ENCODE peak calls at places on chromosomes 5 and 9, in five cellular contexts. One of them, this sample, is unnamed.
A peak's percentile ranks its signal among the peaks of the same experiment; 100 is the strongest.

GRCh38 chr9:26551971-26552370 is 340.6 kb downstream of the CAAP1 start:
- DNase-seq in NT2/D1: no peak
- DNase-seq in stimulated activated CD4-positive, alpha-beta T cell treated with anti-CD3 and anti-CD28 coated beads, Interleukin-2, amount 100 ng/mL, for 24 hours: no peak
- DNase-seq in hippocampal formation: peak; percentile 31
- DNase-seq in iPS-NIHi11: no peak
- DNase-seq in this sample: no peak

GRCh38 chr9:97632406-97632991 is 669 bp downstream of the TSTD2 start:
- DNase-seq in NT2/D1: peak; percentile 68
- DNase-seq in stimulated activated CD4-positive, alpha-beta T cell treated with anti-CD3 and anti-CD28 coated beads, Interleukin-2, amount 100 ng/mL, for 24 hours: peak; percentile 38
- DNase-seq in hippocampal formation: peak; percentile 75
- DNase-seq in iPS-NIHi11: peak; percentile 54
- DNase-seq in this sample: peak; percentile 35

GRCh38 chr9:99387416-99387815 is 165.3 kb downstream of the SEC61B start:
- DNase-seq in NT2/D1: no peak
- DNase-seq in stimulated activated CD4-positive, alpha-beta T cell treated with anti-CD3 and anti-CD28 coated beads, Interleukin-2, amount 100 ng/mL, for 24 hours: no peak
- DNase-seq in hippocampal formation: no peak
- DNase-seq in iPS-NIHi11: no peak
- DNase-seq in this sample: no peak

GRCh38 chr5:33091571-33092363 is 349.0 kb upstream of the TARS1 start:
- DNase-seq in NT2/D1: no peak
- DNase-seq in stimulated activated CD4-positive, alpha-beta T cell treated with anti-CD3 and anti-CD28 coated beads, Interleukin-2, amount 100 ng/mL, for 24 hours: no peak
- DNase-seq in hippocampal formation: no peak
- DNase-seq in iPS-NIHi11: no peak
- DNase-seq in this sample: no peak

GRCh38 chr5:74919487-74919886 is 53.3 kb upstream of the FAM169A start:
- DNase-seq in NT2/D1: peak; percentile 11
- DNase-seq in stimulated activated CD4-positive, alpha-beta T cell treated with anti-CD3 and anti-CD28 coated beads, Interleukin-2, amount 100 ng/mL, for 24 hours: no peak
- DNase-seq in hippocampal formation: peak; percentile 86
- DNase-seq in iPS-NIHi11: peak; percentile 74
- DNase-seq in this sample: no peak

GRCh38 chr9:91279296-91280204 is 82.2 kb downstream of the AUH start:
- DNase-seq in NT2/D1: no peak
- DNase-seq in stimulated activated CD4-positive, alpha-beta T cell treated with anti-CD3 and anti-CD28 coated beads, Interleukin-2, amount 100 ng/mL, for 24 hours: no peak
- DNase-seq in hippocampal formation: no peak
- DNase-seq in iPS-NIHi11: no peak
- DNase-seq in this sample: no peak

GRCh38 chr9:98132806-98133631 is 14.0 kb upstream of the TRIM14 start:
- DNase-seq in NT2/D1: no peak
- DNase-seq in stimulated activated CD4-positive, alpha-beta T cell treated with anti-CD3 and anti-CD28 coated beads, Interleukin-2, amount 100 ng/mL, for 24 hours: no peak
- DNase-seq in hippocampal formation: no peak
- DNase-seq in iPS-NIHi11: peak; percentile 38
- DNase-seq in this sample: no peak

GRCh38 chr5:124289641-124290201 is 456.7 kb downstream of the ZNF608 start:
- DNase-seq in NT2/D1: no peak
- DNase-seq in stimulated activated CD4-positive, alpha-beta T cell treated with anti-CD3 and anti-CD28 coated beads, Interleukin-2, amount 100 ng/mL, for 24 hours: no peak
- DNase-seq in hippocampal formation: no peak
- DNase-seq in iPS-NIHi11: peak; percentile 72
- DNase-seq in this sample: peak; percentile 46

GRCh38 chr9:119375892-119376291 is 6.7 kb upstream of the BRINP1 start:
- DNase-seq in NT2/D1: peak; percentile 58
- DNase-seq in stimulated activated CD4-positive, alpha-beta T cell treated with anti-CD3 and anti-CD28 coated beads, Interleukin-2, amount 100 ng/mL, for 24 hours: no peak
- DNase-seq in hippocampal formation: no peak
- DNase-seq in iPS-NIHi11: peak; percentile 42
- DNase-seq in this sample: no peak

GRCh38 chr5:177475563-177476427 is 2.4 kb upstream of the DBN1 start:
- DNase-seq in NT2/D1: no peak
- DNase-seq in stimulated activated CD4-positive, alpha-beta T cell treated with anti-CD3 and anti-CD28 coated beads, Interleukin-2, amount 100 ng/mL, for 24 hours: no peak
- DNase-seq in hippocampal formation: no peak
- DNase-seq in iPS-NIHi11: no peak
- DNase-seq in this sample: no peak

GRCh38 chr9:70881321-70881720 is 240.1 kb downstream of the TRPM3 start:
- DNase-seq in NT2/D1: no peak
- DNase-seq in stimulated activated CD4-positive, alpha-beta T cell treated with anti-CD3 and anti-CD28 coated beads, Interleukin-2, amount 100 ng/mL, for 24 hours: no peak
- DNase-seq in hippocampal formation: no peak
- DNase-seq in iPS-NIHi11: no peak
- DNase-seq in this sample: no peak

GRCh38 chr5:158450761-158451160 is 591.8 kb upstream of the CLINT1 start:
- DNase-seq in NT2/D1: no peak
- DNase-seq in stimulated activated CD4-positive, alpha-beta T cell treated with anti-CD3 and anti-CD28 coated beads, Interleukin-2, amount 100 ng/mL, for 24 hours: no peak
- DNase-seq in hippocampal formation: no peak
- DNase-seq in iPS-NIHi11: no peak
- DNase-seq in this sample: no peak

GRCh38 chr5:90020575-90021535 is 388.7 kb downstream of the CETN3 start:
- DNase-seq in NT2/D1: no peak
- DNase-seq in stimulated activated CD4-positive, alpha-beta T cell treated with anti-CD3 and anti-CD28 coated beads, Interleukin-2, amount 100 ng/mL, for 24 hours: no peak
- DNase-seq in hippocampal formation: peak; percentile 39
- DNase-seq in iPS-NIHi11: no peak
- DNase-seq in this sample: no peak

This sample was measured in head of caudate nucleus.